ENCODE peak calls at places on chromosomes 1 and 21, in four cellular contexts. Y is heart left ventricle, R is neural progenitor cell, J is keratinocyte. Z is an unnamed sample.
A peak's percentile ranks its signal among the peaks of the same experiment; 100 is the strongest.

GRCh38 chr1:204834752-204835151 is 35.9 kb upstream of the NFASC start:
- DNase-seq in Y (no peak), R (peak; percentile 5), J (no peak), Z (no peak)

GRCh38 chr1:65420590-65421340 is at the start of the genes LEPR and LEPROT:
- DNase-seq in Y (peak; percentile 5), R (peak; percentile 85), J (no peak), Z (peak; percentile 76)

GRCh38 chr1:200890818-200891773 is 3.6 kb upstream of the INAVA start:
- DNase-seq in Y (no peak), R (peak; percentile 91), J (no peak), Z (peak; percentile 79)

GRCh38 chr1:41915786-41916571 is 2.7 kb downstream of the HIVEP3 start:
- DNase-seq in Y (peak; percentile 23), R (no peak), J (no peak), Z (no peak)

GRCh38 chr21:45347712-45348477 is 57.1 kb upstream of the COL18A1 start:
- DNase-seq in Y (no peak), R (no peak), J (no peak), Z (no peak)

GRCh38 chr1:39098569-39099250 is 72.6 kb downstream of the NDUFS5 start:
- DNase-seq in Y (peak; percentile 45), R (peak; percentile 99), J (peak; percentile 82), Z (peak; percentile 93)

GRCh38 chr1:171212607-171213347 is 27.7 kb downstream of the FMO2 start:
- DNase-seq in Y (no peak), R (peak; percentile 52), J (no peak), Z (no peak)

GRCh38 chr1:162056043-162056442 is 13.4 kb upstream of the NOS1AP start:
- DNase-seq in Y (peak; percentile 56), R (peak; percentile 83), J (no peak), Z (peak; percentile 61)

GRCh38 chr1:66737836-66738235 is 14.4 kb upstream of the DYNLT5 start:
- DNase-seq in Y (no peak), R (no peak), J (no peak), Z (no peak)

GRCh38 chr1:212147581-212148033 is 112.1 kb downstream of the DTL start:
- DNase-seq in Y (no peak), R (peak; percentile 21), J (no peak), Z (no peak)

GRCh38 chr1:224170748-224171478 is 12.1 kb upstream of the DEGS1 start:
- DNase-seq in Y (no peak), R (peak; percentile 19), J (no peak), Z (no peak)

GRCh38 chr1:241323510-241323909 is 33.5 kb downstream of the RGS7 start:
- DNase-seq in Y (no peak), R (peak; percentile 80), J (no peak), Z (peak; percentile 62)

GRCh38 chr1:85454214-85454613 is 10.7 kb downstream of the DDAH1 start:
- DNase-seq in Y (no peak), R (no peak), J (no peak), Z (no peak)

GRCh38 chr1:33314371-33314893 is 6.5 kb downstream of the A3GALT2 start:
- DNase-seq in Y (no peak), R (no peak), J (no peak), Z (no peak)

GRCh38 chr1:17292299-17293198 is 15.4 kb upstream of the PADI4 start:
- DNase-seq in Y (no peak), R (no peak), J (no peak), Z (no peak)

GRCh38 chr1:31701137-31701736 is 2.6 kb downstream of the COL16A1 start:
- DNase-seq in Y (peak; percentile 89), R (no peak), J (peak; percentile 88), Z (peak; percentile 89)

GRCh38 chr1:31703431-31704260 is at the start of gene COL16A1:
- DNase-seq in Y (peak; percentile 78), R (peak; percentile 54), J (peak; percentile 38), Z (no peak)

GRCh38 chr1:31699341-31699891 is 4.4 kb downstream of the COL16A1 start:
- DNase-seq in Y (no peak), R (no peak), J (no peak), Z (no peak)

GRCh38 chr1:31702836-31703404 is 897 bp downstream of the COL16A1 start:
- DNase-seq in Y (no peak), R (no peak), J (peak; percentile 50), Z (no peak)

GRCh38 chr1:31700468-31701136 is 3.2 kb downstream of the COL16A1 start:
- DNase-seq in Y (no peak), R (no peak), J (peak; percentile 50), Z (peak; percentile 69)
- H3K4me1 ChIP-seq in Y (peaks cover 57% of the 10 kb centered on the region), R (peaks cover 19% of the 10 kb centered on the region), J (peaks cover 64% of the 10 kb centered on the region), Z (peaks cover 24% of the 10 kb centered on the region)

GRCh38 chr1:10387611-10388386 is 11.1 kb upstream of the PGD start:
- DNase-seq in Y (peak; percentile 44), R (peak; percentile 59), J (no peak), Z (peak; percentile 79)

GRCh38 chr1:10389271-10389973 is 9.4 kb upstream of the PGD start:
- DNase-seq in Y (no peak), R (no peak), J (no peak), Z (no peak)

GRCh38 chr1:10384219-10384618 is 14.6 kb upstream of the PGD start:
- DNase-seq in Y (no peak), R (no peak), J (no peak), Z (no peak)

GRCh38 chr1:10386761-10387482 is 11.9 kb upstream of the PGD start:
- DNase-seq in Y (no peak), R (no peak), J (no peak), Z (no peak)

DNA sequence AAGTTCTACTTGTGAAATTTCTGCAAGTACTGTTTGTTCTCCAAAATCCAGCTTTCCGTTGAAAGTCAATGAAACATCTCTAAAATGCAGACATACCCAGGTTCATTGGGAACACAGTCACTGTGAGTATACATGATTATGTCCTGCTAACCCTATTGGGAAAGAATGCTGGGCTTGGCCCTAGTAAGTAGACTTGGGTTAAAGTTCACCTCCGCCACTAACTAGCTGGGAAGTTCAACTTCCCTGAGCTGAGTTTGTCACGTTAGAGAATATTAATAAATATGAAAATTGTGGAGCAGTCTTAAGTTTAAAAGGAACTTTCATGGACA is 10.5 kb upstream of the PGD start:
- DNase-seq in Y (no peak), R (no peak), J (no peak), Z (no peak)
- H3K27me3 ChIP-seq in Y (no peaks in the 10 kb centered on the region), R (no peaks in the 10 kb centered on the region), J (no peaks in the 10 kb centered on the region), Z (no peaks in the 10 kb centered on the region)

GRCh38 chr1:61139324-61140055 is 57.1 kb downstream of the NFIA start:
- DNase-seq in Y (no peak), R (peak; percentile 28), J (peak; percentile 74), Z (peak; percentile 34)

GRCh38 chr1:61140778-61141177 is 58.4 kb downstream of the NFIA start:
- DNase-seq in Y (no peak), R (no peak), J (no peak), Z (peak; percentile 46)

GRCh38 chr1:61140056-61140549 is 57.7 kb downstream of the NFIA start:
- DNase-seq in Y (no peak), R (no peak), J (no peak), Z (no peak)

GRCh38 chr1:61135286-61135685 is 52.9 kb downstream of the NFIA start:
- DNase-seq in Y (no peak), R (no peak), J (no peak), Z (no peak)

DNA sequence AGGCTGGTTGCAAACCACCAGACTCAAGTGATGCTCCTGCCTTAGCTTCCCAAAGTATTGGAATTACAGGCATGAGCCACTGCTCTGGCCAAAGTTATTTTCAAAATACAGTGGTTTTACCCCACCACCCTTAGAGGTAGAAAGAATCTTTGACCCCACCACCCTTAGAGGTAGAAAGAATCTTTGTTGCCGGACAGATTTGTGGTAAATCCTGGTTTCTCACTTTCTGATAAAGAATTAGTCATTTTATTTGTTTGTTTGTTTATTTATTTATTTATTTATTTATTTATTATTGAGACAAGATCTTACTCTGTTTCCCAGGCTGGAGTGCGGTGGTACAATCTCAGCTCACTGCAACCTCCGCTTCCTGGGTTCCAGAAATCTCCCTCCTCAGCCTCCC is 55.9 kb downstream of the NFIA start:
- DNase-seq in Y (no peak), R (no peak), J (no peak), Z (no peak)
- H3K4me1 ChIP-seq in Y (peaks cover 76% of the 10 kb centered on the region), R (peaks cover 18% of the 10 kb centered on the region), J (peaks cover 36% of the 10 kb centered on the region), Z (peaks cover 33% of the 10 kb centered on the region)

DNA sequence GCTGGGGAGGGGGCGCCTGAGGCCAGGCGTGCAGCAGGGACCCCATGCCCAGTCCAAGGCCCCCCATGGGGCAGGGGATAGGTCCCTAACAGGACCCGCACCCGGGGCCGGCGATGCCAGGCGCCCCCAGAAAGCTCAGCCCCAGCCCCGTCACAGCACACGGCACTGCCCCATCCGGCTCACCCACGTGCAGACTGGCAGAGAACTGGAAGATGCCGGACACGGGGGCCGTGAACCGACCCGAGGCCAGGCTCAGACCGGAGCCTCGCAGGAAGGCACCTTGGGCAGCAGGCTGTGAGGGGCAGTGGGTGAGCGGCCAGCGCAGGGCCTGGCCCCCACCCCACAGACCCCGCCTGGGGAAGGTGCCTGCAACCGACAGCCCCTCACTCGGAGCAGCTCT is 3.3 kb downstream of the C1QTNF12 start:
- DNase-seq in Y (no peak), R (no peak), J (no peak), Z (no peak)
- H3K27me3 ChIP-seq in Y (peaks cover 25% of the 10 kb centered on the region), R (peaks cover 28% of the 10 kb centered on the region), J (peaks cover 20% of the 10 kb centered on the region), Z (peaks cover 45% of the 10 kb centered on the region)

GRCh38 chr1:160429702-160430535 is 29.6 kb downstream of the VANGL2 start:
- DNase-seq in Y (no peak), R (no peak), J (no peak), Z (no peak)
- H3K4me1 ChIP-seq in Y (peaks cover 9% of the 10 kb centered on the region), R (no peaks in the 10 kb centered on the region), J (peaks cover 13% of the 10 kb centered on the region), Z (no peaks in the 10 kb centered on the region)

GRCh38 chr1:153336650-153337049 is 12.0 kb downstream of the PGLYRP4 start:
- DNase-seq in Y (no peak), R (no peak), J (no peak), Z (no peak)
- H3K27me3 ChIP-seq in Y (no peaks in the 10 kb centered on the region), R (no peaks in the 10 kb centered on the region), J (peaks cover 3% of the 10 kb centered on the region), Z (peaks cover 5% of the 10 kb centered on the region)

Z was measured in SJCRH30.